ENCODE peak calls at places on chromosomes 16 and 17, in nine cellular contexts. B is brain pericyte, Q is NCI-H510A treated with DMSO at 0.1 percent for 48 hours, J is astrocyte of the hippocampus, S is GM10248, O is HCT116, P is T1000, V is neuronal stem cell, A is NCI-H1105. I is an unnamed sample.

GRCh38 chr17:31486351-31487062 is 95.0 kb downstream of the RAB11FIP4 start:
- DNase-seq in S (no peak), O (no peak), B (no peak), V (no peak), P (no peak), Q (no peak), A (no peak), J (no peak), I (no peak)

GRCh38 chr16:47904691-47905090 is 251.1 kb downstream of the ABCC12 start:
- DNase-seq in J (no peak), Q (no peak), V (no peak), S (no peak), B (no peak), O (no peak), P (no peak), A (no peak), I (no peak)

GRCh38 chr16:55331648-55332185 is 7.7 kb downstream of the IRX6 start:
- DNase-seq in P (no peak), A (no peak), Q (no peak), S (no peak), O (no peak), V (no peak), B (no peak), J (no peak), I (no peak)

GRCh38 chr16:9090101-9090959 is 1.1 kb upstream of the HAPSTR1 start:
- DNase-seq in P (no peak), S (peak; percentile 39), A (no peak), B (no peak), V (peak; percentile 48), O (no peak), Q (no peak), J (peak; percentile 57), I (no peak)

GRCh38 chr17:50290074-50290702 is 15.9 kb downstream of the TMEM92 start:
- DNase-seq in A (no peak), O (peak; percentile 29), B (peak; percentile 44), Q (no peak), J (peak; percentile 95), P (peak; percentile 56), V (no peak), S (no peak), I (peak; percentile 64)

GRCh38 chr16:3576211-3576610 is 992 bp downstream of the NLRC3 start:
- DNase-seq in O (no peak), J (no peak), A (no peak), Q (no peak), S (no peak), V (no peak), B (no peak), P (no peak), I (no peak)

GRCh38 chr16:3573146-3573815 is 3.9 kb downstream of the NLRC3 start:
- DNase-seq in P (no peak), J (no peak), A (no peak), V (no peak), B (no peak), Q (no peak), S (no peak), O (no peak), I (no peak)

GRCh38 chr17:34025179-34025551 is 229.9 kb upstream of the CCL2 start:
- DNase-seq in O (no peak), Q (no peak), V (no peak), S (no peak), A (no peak), B (no peak), J (no peak), P (no peak), I (no peak)

GRCh38 chr16:5064915-5065314 is 841 bp downstream of the C16orf89 start:
- DNase-seq in B (no peak), J (no peak), V (no peak), A (no peak), S (no peak), Q (peak; percentile 21), P (no peak), O (no peak), I (no peak)

GRCh38 chr17:34842235-34842634 is 119.0 kb downstream of the CCT6B start:
- DNase-seq in O (no peak), V (no peak), P (no peak), A (no peak), J (no peak), Q (no peak), B (no peak), S (no peak), I (no peak)

GRCh38 chr16:14462811-14463210 is 167.2 kb downstream of the PARN start:
- DNase-seq in V (no peak), Q (no peak), B (no peak), A (no peak), J (no peak), O (no peak), P (no peak), S (no peak), I (no peak)

GRCh38 chr17:81354944-81355327 is 40.3 kb upstream of the BAHCC1 start:
- DNase-seq in B (no peak), Q (no peak), O (no peak), A (no peak), J (no peak), P (no peak), S (no peak), V (no peak), I (no peak)

GRCh38 chr16:79571065-79571697 is 29.4 kb downstream of the MAF start:
- DNase-seq in B (no peak), S (no peak), A (no peak), Q (no peak), V (no peak), O (no peak), P (no peak), J (no peak), I (no peak)

GRCh38 chr16:86680137-86680536 is 101.8 kb downstream of the FOXL1 start:
- DNase-seq in S (no peak), A (no peak), O (no peak), V (no peak), J (peak; percentile 84), Q (no peak), B (no peak), P (peak; percentile 25), I (peak; percentile 87)

GRCh38 chr17:49564638-49565037 is 11.0 kb upstream of the NXPH3 start:
- DNase-seq in V (no peak), B (no peak), J (no peak), S (no peak), O (no peak), Q (no peak), P (no peak), A (no peak), I (no peak)

GRCh38 chr16:87437911-87438610 is 45.9 kb downstream of the MAP1LC3B start:
- DNase-seq in B (no peak), P (no peak), J (no peak), V (no peak), A (no peak), O (no peak), S (no peak), Q (no peak), I (no peak)

GRCh38 chr17:73068322-73069153 is 23.9 kb downstream of the SLC39A11 start:
- DNase-seq in J (peak; percentile 67), O (no peak), Q (no peak), V (no peak), P (peak; percentile 30), S (no peak), B (no peak), A (no peak), I (no peak)

GRCh38 chr16:65280988-65281530 is 159.2 kb upstream of the CDH11 start:
- DNase-seq in J (no peak), Q (no peak), B (no peak), O (no peak), V (peak; percentile 47), A (no peak), P (no peak), S (no peak), I (no peak)

GRCh38 chr17:9606453-9606852 is 30.0 kb downstream of the CFAP52 start:
- DNase-seq in Q (no peak), A (no peak), P (no peak), S (no peak), V (no peak), O (no peak), J (no peak), B (no peak), I (no peak)